ENCODE peak calls at places on chromosomes 2 and 18, in five cellular contexts. P is ELR, N is coronary artery, C is retina, M is glutamatergic neuron. V is an unnamed sample.

GRCh38 chr2:19351499-19351898 is 6.9 kb downstream of the OSR1 start:
- DNase-seq in M (peak), N (no peak), C (peak), P (no peak), V (no peak)

GRCh38 chr18:56282234-56283104 is 355.9 kb downstream of the TXNL1 start:
- DNase-seq in M (peak), P (no peak), N (no peak), C (no peak), V (no peak)

GRCh38 chr2:151882786-151883445 is 54.7 kb upstream of the ARL5A start:
- DNase-seq in M (no peak), P (no peak), C (no peak), N (no peak), V (no peak)

GRCh38 chr2:2662037-2662846 is 331.2 kb upstream of the MYT1L start:
- DNase-seq in M (no peak), N (no peak), C (peak), P (no peak), V (no peak)

GRCh38 chr2:180728928-180729559 is 251.4 kb upstream of the UBE2E3 start:
- DNase-seq in C (no peak), N (no peak), P (peak), M (no peak), V (no peak)

GRCh38 chr2:24463271-24463670 is 27.8 kb upstream of the NCOA1 start:
- DNase-seq in N (no peak), C (no peak), M (no peak), P (no peak), V (no peak)

GRCh38 chr2:165952600-165953210 is 871 bp downstream of the TTC21B start:
- DNase-seq in P (peak), C (no peak), M (no peak), N (no peak), V (no peak)

GRCh38 chr18:34720220-34720619 is 10.1 kb downstream of the DTNA start:
- DNase-seq in C (no peak), P (no peak), M (no peak), N (no peak), V (no peak)

GRCh38 chr2:32064021-32064678 is 794 bp downstream of the SPAST start:
- DNase-seq in C (peak), M (peak), N (no peak), P (peak), V (no peak)

GRCh38 chr18:7059276-7059675 is 58.3 kb downstream of the LAMA1 start:
- DNase-seq in P (no peak), N (no peak), C (peak), M (no peak), V (no peak)

GRCh38 chr2:112750560-112750843 is 13.9 kb downstream of the CKAP2L start:
- DNase-seq in C (no peak), M (no peak), P (peak), N (no peak), V (no peak)

GRCh38 chr2:156437272-156437671 is 1.1 kb downstream of the GPD2 start:
- DNase-seq in M (no peak), C (no peak), N (no peak), P (peak), V (no peak)

GRCh38 chr2:207770602-207771404 is 1.1 kb upstream of the FZD5 start:
- DNase-seq in C (peak), N (peak), P (peak), M (no peak), V (no peak)

GRCh38 chr2:27308359-27308875 is at the start of gene UCN:
- DNase-seq in C (no peak), N (no peak), P (peak), M (peak), V (no peak)

GRCh38 chr2:181397331-181397730 is 59.9 kb upstream of the ITGA4 start:
- DNase-seq in N (no peak), M (no peak), C (no peak), P (no peak), V (no peak)

GRCh38 chr2:159609933-159610523 is 6.3 kb downstream of the BAZ2B start:
- DNase-seq in N (no peak), P (no peak), C (peak), M (no peak), V (no peak)

GRCh38 chr2:223602972-223603371 is 811 bp upstream of the SCG2 start:
- DNase-seq in C (no peak), M (no peak), P (peak), N (no peak), V (no peak)

V was measured in pulmonary artery endothelial cell.